ENCODE peak calls at places on chromosomes 12 and 14, in eight cellular contexts. One of them, this sample, is unnamed. For H3K4me1, the result is how much of the 10 kb centered on the place peaks cover.

GRCh38 chr14:72736348-72736747 is 157.6 kb downstream of the DPF3 start:
- DNase-seq in neural progenitor cell: no peak
- DNase-seq in fibroblast of lung: peak
- DNase-seq in body of pancreas: no peak
- DNase-seq in prostate gland: no peak
- DNase-seq in endodermal cell: no peak
- DNase-seq in SK-N-SH: peak
- DNase-seq in Panc1: no peak
- DNase-seq in this sample: no peak

GRCh38 chr12:29869916-29870315 is 86.2 kb upstream of the TMTC1 start:
- DNase-seq in neural progenitor cell: no peak
- DNase-seq in fibroblast of lung: peak
- DNase-seq in body of pancreas: no peak
- DNase-seq in prostate gland: no peak
- DNase-seq in endodermal cell: no peak
- DNase-seq in SK-N-SH: no peak
- DNase-seq in Panc1: no peak
- DNase-seq in this sample: no peak

GRCh38 chr14:105474478-105475268 is at the start of gene CRIP2:
- DNase-seq in neural progenitor cell: peak
- DNase-seq in fibroblast of lung: peak
- DNase-seq in body of pancreas: peak
- DNase-seq in prostate gland: no peak
- DNase-seq in endodermal cell: peak
- DNase-seq in SK-N-SH: peak
- DNase-seq in Panc1: no peak
- DNase-seq in this sample: no peak

GRCh38 chr14:84825481-84825880 is 704.5 kb upstream of the FLRT2 start:
- DNase-seq in neural progenitor cell: no peak
- DNase-seq in fibroblast of lung: peak
- DNase-seq in body of pancreas: no peak
- DNase-seq in prostate gland: no peak
- DNase-seq in endodermal cell: no peak
- DNase-seq in SK-N-SH: no peak
- DNase-seq in Panc1: no peak
- DNase-seq in this sample: no peak

GRCh38 chr12:128259556-128260070 is 7.4 kb upstream of the TMEM132C start:
- DNase-seq in neural progenitor cell: peak
- DNase-seq in fibroblast of lung: no peak
- DNase-seq in body of pancreas: peak
- DNase-seq in prostate gland: no peak
- DNase-seq in endodermal cell: peak
- DNase-seq in SK-N-SH: peak
- DNase-seq in Panc1: no peak
- DNase-seq in this sample: peak

GRCh38 chr12:19757317-19757877 is 318.1 kb downstream of the AEBP2 start:
- DNase-seq in neural progenitor cell: peak
- DNase-seq in fibroblast of lung: peak
- DNase-seq in body of pancreas: no peak
- DNase-seq in prostate gland: no peak
- DNase-seq in endodermal cell: no peak
- DNase-seq in SK-N-SH: peak
- DNase-seq in Panc1: no peak
- DNase-seq in this sample: no peak

GRCh38 chr12:22979854-22980253 is 354.9 kb downstream of the ETNK1 start:
- DNase-seq in neural progenitor cell: peak
- DNase-seq in fibroblast of lung: no peak
- DNase-seq in body of pancreas: no peak
- DNase-seq in prostate gland: no peak
- DNase-seq in endodermal cell: no peak
- DNase-seq in SK-N-SH: no peak
- DNase-seq in Panc1: no peak
- DNase-seq in this sample: no peak

GRCh38 chr12:45598761-45599160 is 130.7 kb upstream of the ARID2 start:
- DNase-seq in neural progenitor cell: no peak
- DNase-seq in fibroblast of lung: no peak
- DNase-seq in body of pancreas: no peak
- DNase-seq in prostate gland: no peak
- DNase-seq in endodermal cell: no peak
- DNase-seq in SK-N-SH: no peak
- DNase-seq in Panc1: no peak
- DNase-seq in this sample: no peak

GRCh38 chr14:63565448-63565847 is 22.3 kb upstream of the PPP2R5E start:
- DNase-seq in neural progenitor cell: no peak
- DNase-seq in fibroblast of lung: no peak
- DNase-seq in body of pancreas: no peak
- DNase-seq in prostate gland: no peak
- DNase-seq in endodermal cell: no peak
- DNase-seq in SK-N-SH: no peak
- DNase-seq in Panc1: no peak
- DNase-seq in this sample: no peak

GRCh38 chr14:96699666-96700065 is 97.5 kb upstream of the VRK1 start:
- DNase-seq in neural progenitor cell: no peak
- DNase-seq in fibroblast of lung: no peak
- DNase-seq in body of pancreas: no peak
- DNase-seq in prostate gland: no peak
- DNase-seq in endodermal cell: no peak
- DNase-seq in SK-N-SH: no peak
- DNase-seq in Panc1: no peak
- DNase-seq in this sample: no peak

GRCh38 chr14:58617619-58618018 is 20.1 kb upstream of the DACT1 start:
- DNase-seq in neural progenitor cell: no peak
- DNase-seq in fibroblast of lung: peak
- DNase-seq in body of pancreas: no peak
- DNase-seq in prostate gland: no peak
- DNase-seq in endodermal cell: no peak
- DNase-seq in SK-N-SH: no peak
- DNase-seq in Panc1: no peak
- DNase-seq in this sample: no peak

GRCh38 chr12:30691122-30691879 is 4.4 kb downstream of the IPO8 start:
- DNase-seq in neural progenitor cell: no peak
- DNase-seq in fibroblast of lung: peak
- DNase-seq in body of pancreas: no peak
- DNase-seq in prostate gland: no peak
- DNase-seq in endodermal cell: no peak
- DNase-seq in SK-N-SH: peak
- DNase-seq in Panc1: no peak
- DNase-seq in this sample: no peak

GRCh38 chr12:72209096-72209495 is 63.1 kb upstream of the TRHDE start:
- DNase-seq in neural progenitor cell: no peak
- DNase-seq in fibroblast of lung: no peak
- DNase-seq in body of pancreas: no peak
- DNase-seq in prostate gland: no peak
- DNase-seq in endodermal cell: no peak
- DNase-seq in SK-N-SH: peak
- DNase-seq in Panc1: no peak
- DNase-seq in this sample: no peak

GRCh38 chr12:115204957-115205754 is 521.2 kb upstream of the TBX3 start:
- DNase-seq in neural progenitor cell: no peak
- DNase-seq in fibroblast of lung: peak
- DNase-seq in body of pancreas: no peak
- DNase-seq in prostate gland: no peak
- DNase-seq in endodermal cell: peak
- DNase-seq in SK-N-SH: no peak
- DNase-seq in Panc1: no peak
- DNase-seq in this sample: no peak

GRCh38 chr14:51860836-51861583 is 598 bp downstream of the GNG2 start:
- DNase-seq in neural progenitor cell: no peak
- DNase-seq in fibroblast of lung: peak
- DNase-seq in body of pancreas: no peak
- DNase-seq in prostate gland: no peak
- DNase-seq in endodermal cell: no peak
- DNase-seq in SK-N-SH: peak
- DNase-seq in Panc1: no peak
- DNase-seq in this sample: no peak

GRCh38 chr14:54564071-54564798 is 2.7 kb upstream of the SAMD4A start:
- DNase-seq in neural progenitor cell: peak
- DNase-seq in fibroblast of lung: peak
- DNase-seq in body of pancreas: no peak
- DNase-seq in prostate gland: no peak
- DNase-seq in endodermal cell: no peak
- DNase-seq in SK-N-SH: peak
- DNase-seq in Panc1: no peak
- DNase-seq in this sample: no peak
- H3K4me3 ChIP-seq in neural progenitor cell: peak
- H3K4me3 ChIP-seq in fibroblast of lung: peak
- H3K4me3 ChIP-seq in body of pancreas: peak
- H3K4me3 ChIP-seq in prostate gland: no peak
- H3K4me3 ChIP-seq in endodermal cell: peak
- H3K4me3 ChIP-seq in SK-N-SH: peak
- H3K4me3 ChIP-seq in Panc1: peak
- H3K4me3 ChIP-seq in this sample: no peak

DNA sequence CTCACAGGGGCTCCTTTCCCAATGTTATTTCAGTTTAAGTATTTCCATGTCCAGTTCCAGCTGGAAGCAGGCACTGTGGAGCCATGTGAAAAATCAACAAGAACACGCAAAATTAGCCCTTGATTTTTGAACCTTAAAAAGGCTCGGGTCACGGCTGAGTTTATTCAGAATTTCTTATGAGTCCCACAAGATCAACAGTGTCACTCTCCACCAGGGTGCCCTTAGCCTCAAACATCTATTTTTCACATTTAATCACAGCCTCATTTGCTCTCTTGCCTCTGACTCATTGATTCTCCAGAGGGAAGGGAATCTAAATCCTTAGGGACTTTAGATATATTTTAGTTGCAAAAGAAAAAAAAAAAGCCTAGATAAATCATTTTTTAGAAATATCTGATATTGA is 157.7 kb upstream of the AVPR1A start:
- DNase-seq in neural progenitor cell: no peak
- DNase-seq in fibroblast of lung: no peak
- DNase-seq in body of pancreas: no peak
- DNase-seq in prostate gland: no peak
- DNase-seq in endodermal cell: no peak
- DNase-seq in SK-N-SH: no peak
- DNase-seq in Panc1: no peak
- DNase-seq in this sample: no peak
- H3K4me1 ChIP-seq in neural progenitor cell: under half
- H3K4me1 ChIP-seq in fibroblast of lung: under half
- H3K4me1 ChIP-seq in body of pancreas: under half
- H3K4me1 ChIP-seq in prostate gland: under half
- H3K4me1 ChIP-seq in endodermal cell: under half
- H3K4me1 ChIP-seq in SK-N-SH: under half
- H3K4me1 ChIP-seq in Panc1: under half
- H3K4me1 ChIP-seq in this sample: under half

DNA sequence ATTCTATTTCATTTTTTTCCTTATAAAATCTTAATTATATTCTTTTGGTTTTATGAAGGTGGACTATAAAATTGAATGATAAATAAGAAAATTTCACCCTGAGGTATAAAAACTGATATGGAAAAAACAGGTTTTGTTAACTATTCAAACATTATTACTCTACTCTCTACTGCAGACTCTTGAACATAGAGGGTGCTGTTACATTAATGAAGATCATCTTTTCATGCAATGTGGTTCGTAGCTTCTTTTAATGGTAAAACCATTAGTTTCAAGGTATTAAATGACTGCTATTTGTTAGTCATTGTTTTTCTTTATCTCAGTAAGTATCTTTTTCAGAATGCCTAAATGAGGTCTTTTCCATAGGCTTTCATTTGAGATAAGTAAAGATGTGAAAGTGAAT is 510.4 kb downstream of the SLC16A7 start:
- DNase-seq in neural progenitor cell: no peak
- DNase-seq in fibroblast of lung: peak
- DNase-seq in body of pancreas: no peak
- DNase-seq in prostate gland: no peak
- DNase-seq in endodermal cell: no peak
- DNase-seq in SK-N-SH: no peak
- DNase-seq in Panc1: no peak
- DNase-seq in this sample: no peak
- TF ChIP-seq CTCF in neural progenitor cell: peak
- TF ChIP-seq CTCF in fibroblast of lung: no peak
- TF ChIP-seq CTCF in body of pancreas: peak
- TF ChIP-seq CTCF in prostate gland: no peak
- TF ChIP-seq CTCF in endodermal cell: peak
- TF ChIP-seq CTCF in SK-N-SH: peak
- TF ChIP-seq CTCF in Panc1: peak
- TF ChIP-seq CTCF in this sample: no peak

GRCh38 chr14:36519431-36520321 is at the start of gene NKX2-1:
- DNase-seq in neural progenitor cell: peak
- DNase-seq in fibroblast of lung: peak
- DNase-seq in body of pancreas: no peak
- DNase-seq in prostate gland: no peak
- DNase-seq in endodermal cell: peak
- DNase-seq in SK-N-SH: peak
- DNase-seq in Panc1: no peak
- DNase-seq in this sample: no peak

GRCh38 chr14:36517242-36518030 is 2.6 kb downstream of the NKX2-1 start:
- DNase-seq in neural progenitor cell: peak
- DNase-seq in fibroblast of lung: no peak
- DNase-seq in body of pancreas: no peak
- DNase-seq in prostate gland: no peak
- DNase-seq in endodermal cell: peak
- DNase-seq in SK-N-SH: peak
- DNase-seq in Panc1: no peak
- DNase-seq in this sample: no peak

GRCh38 chr14:36518031-36518585 is 1.9 kb downstream of the NKX2-1 start:
- DNase-seq in neural progenitor cell: peak
- DNase-seq in fibroblast of lung: no peak
- DNase-seq in body of pancreas: no peak
- DNase-seq in prostate gland: no peak
- DNase-seq in endodermal cell: peak
- DNase-seq in SK-N-SH: peak
- DNase-seq in Panc1: no peak
- DNase-seq in this sample: no peak

GRCh38 chr14:36516719-36517241 is 3.3 kb downstream of the NKX2-1 start:
- DNase-seq in neural progenitor cell: no peak
- DNase-seq in fibroblast of lung: no peak
- DNase-seq in body of pancreas: no peak
- DNase-seq in prostate gland: no peak
- DNase-seq in endodermal cell: no peak
- DNase-seq in SK-N-SH: peak
- DNase-seq in Panc1: no peak
- DNase-seq in this sample: no peak

DNA sequence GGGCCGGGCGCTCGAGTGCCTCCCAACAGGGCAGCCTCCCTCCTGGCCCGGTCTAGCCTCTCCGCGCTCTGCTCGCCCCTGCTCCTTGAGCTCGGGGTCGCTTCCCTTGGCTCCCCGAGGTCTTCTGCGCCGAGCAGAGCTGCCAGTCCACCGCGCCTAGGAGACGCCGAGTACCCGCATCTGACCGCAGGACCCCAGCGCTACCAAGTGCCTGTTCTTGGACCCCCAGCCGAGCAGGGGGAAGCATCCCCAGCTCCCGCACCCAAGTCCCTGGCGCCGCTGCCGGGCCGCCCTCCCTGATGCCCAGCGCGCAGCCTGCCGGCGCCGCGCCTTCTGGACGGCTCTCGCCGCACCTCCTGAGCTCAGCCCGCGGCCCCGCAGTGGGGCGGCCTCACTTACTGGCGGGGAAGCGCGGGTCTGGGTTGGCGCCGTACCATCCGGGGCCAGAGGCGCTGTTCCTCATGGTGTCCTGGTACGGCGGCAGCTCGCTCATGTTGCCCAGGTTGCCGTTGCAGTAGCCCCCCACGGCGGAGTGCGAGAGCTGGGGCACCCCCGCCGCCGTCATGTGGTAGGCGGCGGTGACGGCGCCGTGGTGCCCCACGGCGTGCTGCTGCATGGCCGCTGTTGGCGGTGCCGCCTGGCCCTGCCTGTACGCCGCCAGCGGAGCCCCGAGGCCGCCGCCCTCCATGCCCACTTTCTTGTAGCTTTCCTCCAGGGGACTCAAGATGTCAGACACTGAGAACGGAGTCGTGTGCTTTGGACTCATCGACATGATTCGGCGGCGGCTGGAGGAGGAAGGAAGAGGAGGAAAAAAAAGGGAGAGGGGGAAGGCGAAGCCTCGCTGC is 1.2 kb downstream of the NKX2-1 start:
- DNase-seq in neural progenitor cell: peak
- DNase-seq in fibroblast of lung: no peak
- DNase-seq in body of pancreas: no peak
- DNase-seq in prostate gland: no peak
- DNase-seq in endodermal cell: peak
- DNase-seq in SK-N-SH: peak
- DNase-seq in Panc1: no peak
- DNase-seq in this sample: no peak
- H3K4me3 ChIP-seq in neural progenitor cell: peak
- H3K4me3 ChIP-seq in fibroblast of lung: no peak
- H3K4me3 ChIP-seq in body of pancreas: no peak
- H3K4me3 ChIP-seq in prostate gland: peak
- H3K4me3 ChIP-seq in endodermal cell: peak
- H3K4me3 ChIP-seq in SK-N-SH: no peak
- H3K4me3 ChIP-seq in Panc1: peak
- H3K4me3 ChIP-seq in this sample: peak

This sample was measured in testis.